ENCODE peak calls at places on chromosomes 3 and 15, in nine cellular contexts. C, U, R, S, V, F, E, X and A are unnamed samples.

GRCh38 chr3:181554233-181554765 is 157.4 kb upstream of the SOX2 start:
- DNase-seq in C (no peak), U (no peak), R (no peak), S (no peak), V (no peak), F (no peak), E (no peak), X (no peak), A (no peak)

GRCh38 chr15:94453227-94453626 is 221.9 kb downstream of the MCTP2 start:
- DNase-seq in C (no peak), U (no peak), R (no peak), S (no peak), V (no peak), F (no peak), E (peak; percentile 1), X (no peak), A (peak; percentile 48)

GRCh38 chr15:69098688-69099087 is 61.7 kb upstream of the GLCE start:
- DNase-seq in C (no peak), U (no peak), R (no peak), S (no peak), V (no peak), F (peak; percentile 42), E (no peak), X (no peak), A (no peak)

GRCh38 chr3:13824521-13825316 is 55.2 kb downstream of the WNT7A start:
- DNase-seq in C (no peak), U (no peak), R (no peak), S (no peak), V (no peak), F (no peak), E (peak; percentile 47), X (no peak), A (peak; percentile 50)

GRCh38 chr15:55319537-55320325 is 709 bp downstream of the PIGB start:
- DNase-seq in C (no peak), U (no peak), R (no peak), S (no peak), V (no peak), F (no peak), E (peak; percentile 49), X (no peak), A (peak; percentile 29)

GRCh38 chr3:58041826-58042324 is 33.7 kb downstream of the FLNB start:
- DNase-seq in C (no peak), U (peak; percentile 88), R (no peak), S (no peak), V (no peak), F (no peak), E (peak; percentile 96), X (no peak), A (peak; percentile 82)

GRCh38 chr3:10956991-10957390 is 35.6 kb upstream of the SLC6A1 start:
- DNase-seq in C (no peak), U (no peak), R (no peak), S (no peak), V (no peak), F (no peak), E (no peak), X (no peak), A (no peak)

GRCh38 chr3:55622116-55622515 is 135.0 kb upstream of the WNT5A start:
- DNase-seq in C (no peak), U (no peak), R (no peak), S (peak; percentile 16), V (no peak), F (no peak), E (peak; percentile 79), X (no peak), A (peak; percentile 66)

GRCh38 chr3:177338697-177339219 is 141.5 kb upstream of the TBL1XR1 start:
- DNase-seq in C (no peak), U (no peak), R (no peak), S (peak; percentile 54), V (peak; percentile 22), F (no peak), E (peak; percentile 27), X (no peak), A (no peak)

GRCh38 chr3:67940200-67940952 is 286.0 kb upstream of the SUCLG2 start:
- DNase-seq in C (no peak), U (no peak), R (no peak), S (no peak), V (no peak), F (no peak), E (peak; percentile 1), X (no peak), A (peak; percentile 28)

GRCh38 chr15:86493884-86494283 is 414.2 kb downstream of the AGBL1 start:
- DNase-seq in C (no peak), U (no peak), R (no peak), S (no peak), V (no peak), F (no peak), E (peak; percentile 1), X (no peak), A (no peak)

GRCh38 chr3:143998266-143998665 is 26.6 kb downstream of the DIPK2A start:
- DNase-seq in C (no peak), U (peak; percentile 70), R (no peak), S (no peak), V (peak; percentile 10), F (no peak), E (peak; percentile 98), X (no peak), A (peak; percentile 73)

GRCh38 chr15:51168700-51169099 is 74.0 kb upstream of the TNFAIP8L3 start:
- DNase-seq in C (no peak), U (no peak), R (no peak), S (no peak), V (no peak), F (no peak), E (no peak), X (no peak), A (no peak)

GRCh38 chr15:70507772-70508351 is 255.5 kb downstream of the UACA start:
- DNase-seq in C (no peak), U (no peak), R (no peak), S (peak; percentile 76), V (no peak), F (no peak), E (peak; percentile 79), X (no peak), A (peak; percentile 90)

GRCh38 chr3:140205598-140205997 is 270.6 kb downstream of the CLSTN2 start:
- DNase-seq in C (no peak), U (no peak), R (no peak), S (no peak), V (no peak), F (no peak), E (no peak), X (no peak), A (no peak)

GRCh38 chr3:23981136-23981535 is 36.0 kb downstream of the NR1D2 start:
- DNase-seq in C (no peak), U (no peak), R (no peak), S (no peak), V (peak; percentile 28), F (no peak), E (no peak), X (no peak), A (no peak)

GRCh38 chr3:156615592-156616173 is 58.7 kb upstream of the TIPARP start:
- DNase-seq in C (no peak), U (peak; percentile 92), R (no peak), S (no peak), V (peak; percentile 17), F (no peak), E (peak; percentile 93), X (no peak), A (peak; percentile 98)

GRCh38 chr15:40087991-40088928 is 20.4 kb downstream of the BMF start:
- DNase-seq in C (no peak), U (no peak), R (no peak), S (no peak), V (no peak), F (no peak), E (peak; percentile 75), X (no peak), A (no peak)

GRCh38 chr15:76533995-76534394 is 197.4 kb downstream of the ISL2 start:
- DNase-seq in C (no peak), U (no peak), R (no peak), S (no peak), V (no peak), F (no peak), E (peak; percentile 21), X (no peak), A (no peak)

GRCh38 chr3:174937488-174937887 is 78.4 kb downstream of the NAALADL2 start:
- DNase-seq in C (no peak), U (peak; percentile 37), R (no peak), S (no peak), V (no peak), F (no peak), E (peak; percentile 78), X (no peak), A (peak; percentile 45)

GRCh38 chr15:22839046-22839705 is 710 bp downstream of the NIPA2 start:
- DNase-seq in C (no peak), U (no peak), R (no peak), S (no peak), V (no peak), F (no peak), E (peak; percentile 10), X (no peak), A (peak; percentile 31)

GRCh38 chr3:162540421-162540820 is 1043.8 kb downstream of the OTOL1 start:
- DNase-seq in C (no peak), U (no peak), R (no peak), S (no peak), V (no peak), F (no peak), E (no peak), X (no peak), A (no peak)

GRCh38 chr15:58065445-58066041 is at the start of gene ALDH1A2:
- DNase-seq in C (no peak), U (no peak), R (no peak), S (no peak), V (no peak), F (no peak), E (no peak), X (no peak), A (peak; percentile 59)

GRCh38 chr15:52236015-52236414 is 44.8 kb upstream of the GNB5 start:
- DNase-seq in C (no peak), U (no peak), R (no peak), S (no peak), V (no peak), F (no peak), E (peak; percentile 14), X (no peak), A (no peak)

GRCh38 chr15:55589297-55589696 is 1.2 kb upstream of the PYGO1 start:
- DNase-seq in C (no peak), U (no peak), R (no peak), S (no peak), V (no peak), F (no peak), E (no peak), X (no peak), A (no peak)

GRCh38 chr3:105745046-105745445 is 123.8 kb downstream of the CBLB start:
- DNase-seq in C (no peak), U (no peak), R (no peak), S (no peak), V (no peak), F (peak; percentile 53), E (no peak), X (no peak), A (no peak)

GRCh38 chr15:99042909-99043308 is 35.3 kb upstream of the PGPEP1L start:
- DNase-seq in C (no peak), U (no peak), R (no peak), S (no peak), V (no peak), F (no peak), E (no peak), X (no peak), A (no peak)

GRCh38 chr3:125054436-125055164 is 1.2 kb downstream of the HEG1 start:
- DNase-seq in C (no peak), U (no peak), R (no peak), S (peak; percentile 42), V (peak; percentile 29), F (no peak), E (peak; percentile 85), X (peak; percentile 41), A (peak; percentile 65)

GRCh38 chr3:36648241-36649034 is 115.9 kb downstream of the DCLK3 start:
- DNase-seq in C (no peak), U (peak; percentile 87), R (no peak), S (peak; percentile 34), V (no peak), F (peak; percentile 75), E (peak; percentile 90), X (no peak), A (peak; percentile 97)

GRCh38 chr3:70086336-70086735 is 86.8 kb downstream of the SAMMSON start:
- DNase-seq in C (no peak), U (no peak), R (no peak), S (no peak), V (no peak), F (no peak), E (no peak), X (no peak), A (no peak)

GRCh38 chr3:141431411-141432378 is 55.1 kb upstream of the RASA2 start:
- DNase-seq in C (no peak), U (no peak), R (no peak), S (no peak), V (no peak), F (no peak), E (no peak), X (no peak), A (no peak)